ENCODE peak calls at places on chromosomes 1 and 21, in six cellular contexts. V is GM23248; T is WTC11; C is mucosa of gallbladder; I is activated naive CD8-positive, alpha-beta T cell treated with anti-CD3 and anti-CD28 coated beads, Interleukin-2, amount 50 U/mL, for 24 hours; H is stimulated activated CD8-positive, alpha-beta memory T cell treated with anti-CD3 and anti-CD28 coated beads, Interleukin-7, amount 100 ng/mL, for 1 hour. R is an unnamed sample.

GRCh38 chr1:154745286-154745731 is 124.8 kb downstream of the KCNN3 start:
- DNase-seq in V (no peak), T (no peak), C (peak), I (peak), H (no peak), R (no peak)

GRCh38 chr1:112501810-112502641 is 6.7 kb upstream of the WNT2B start:
- DNase-seq in V (peak), T (peak), C (peak), I (peak), H (no peak), R (peak)

GRCh38 chr1:98306517-98307089 is 354.9 kb upstream of the SNX7 start:
- DNase-seq in V (no peak), T (no peak), C (no peak), I (no peak), H (no peak), R (no peak)

GRCh38 chr1:17561252-17561558 is 21.7 kb downstream of the ARHGEF10L start:
- DNase-seq in V (peak), T (no peak), C (no peak), I (no peak), H (no peak), R (no peak)

GRCh38 chr1:164801791-164802572 is 243.0 kb downstream of the PBX1 start:
- DNase-seq in V (no peak), T (no peak), C (no peak), I (no peak), H (no peak), R (no peak)

GRCh38 chr1:192010406-192010805 is 147.9 kb upstream of the RGS18 start:
- DNase-seq in V (no peak), T (no peak), C (no peak), I (no peak), H (no peak), R (no peak)

GRCh38 chr1:18868354-18868753 is 8.9 kb upstream of the TAS1R2 start:
- DNase-seq in V (no peak), T (no peak), C (no peak), I (no peak), H (no peak), R (no peak)

GRCh38 chr1:84756455-84757082 is 66.3 kb upstream of the SSX2IP start:
- DNase-seq in V (peak), T (no peak), C (no peak), I (no peak), H (no peak), R (no peak)

GRCh38 chr1:25571522-25571970 is 28.1 kb downstream of the LDLRAP1 start:
- DNase-seq in V (no peak), T (no peak), C (no peak), I (no peak), H (no peak), R (no peak)

GRCh38 chr1:206752481-206752880 is 18.1 kb upstream of the IL19 start:
- DNase-seq in V (no peak), T (no peak), C (no peak), I (no peak), H (no peak), R (no peak)

GRCh38 chr21:27719226-27719625 is 752.3 kb upstream of the ADAMTS5 start:
- DNase-seq in V (no peak), T (no peak), C (no peak), I (no peak), H (no peak), R (no peak)

GRCh38 chr21:24148461-24148860 is 1458.8 kb downstream of the MRPL39 start:
- DNase-seq in V (no peak), T (no peak), C (no peak), I (no peak), H (no peak), R (no peak)

GRCh38 chr1:85328713-85329376 is 52.4 kb upstream of the BCL10 start:
- DNase-seq in V (peak), T (no peak), C (peak), I (no peak), H (no peak), R (no peak)

GRCh38 chr1:223832637-223832943 is 13.2 kb downstream of the TP53BP2 start:
- DNase-seq in V (peak), T (no peak), C (no peak), I (peak), H (no peak), R (no peak)

GRCh38 chr1:12180315-12180714 is 13.5 kb downstream of the TNFRSF1B start:
- DNase-seq in V (no peak), T (no peak), C (peak), I (no peak), H (no peak), R (no peak)

GRCh38 chr1:89622895-89623294 is 10.0 kb upstream of the LRRC8C start:
- DNase-seq in V (no peak), T (no peak), C (no peak), I (no peak), H (no peak), R (no peak)

GRCh38 chr1:240189386-240189989 is 97.8 kb downstream of the FMN2 start:
- DNase-seq in V (peak), T (peak), C (peak), I (peak), H (no peak), R (no peak)

GRCh38 chr1:203281033-203281432 is 24.3 kb upstream of the BTG2 start:
- DNase-seq in V (peak), T (no peak), C (no peak), I (no peak), H (no peak), R (no peak)

GRCh38 chr1:156146006-156146748 is 7.2 kb upstream of the SEMA4A start:
- DNase-seq in V (peak), T (no peak), C (peak), I (peak), H (no peak), R (no peak)

GRCh38 chr1:151905070-151905442 is 4.3 kb downstream of the THEM4 start:
- DNase-seq in V (no peak), T (no peak), C (no peak), I (peak), H (peak), R (no peak)

GRCh38 chr1:209456878-209457277 is 126.6 kb upstream of the CAMK1G start:
- DNase-seq in V (peak), T (no peak), C (no peak), I (no peak), H (no peak), R (no peak)

GRCh38 chr1:16905112-16905855 is 9.5 kb downstream of the RNU1-2 start:
- DNase-seq in V (peak), T (no peak), C (no peak), I (peak), H (no peak), R (peak)

GRCh38 chr1:210234254-210234747 is 1.7 kb downstream of the SERTAD4 start:
- DNase-seq in V (no peak), T (peak), C (no peak), I (no peak), H (no peak), R (no peak)

GRCh38 chr1:217718873-217719272 is 87.7 kb downstream of the SPATA17 start:
- DNase-seq in V (peak), T (no peak), C (no peak), I (no peak), H (no peak), R (no peak)

GRCh38 chr21:31870472-31870871 is 2.3 kb upstream of the HUNK start:
- DNase-seq in V (no peak), T (no peak), C (no peak), I (no peak), H (no peak), R (no peak)

GRCh38 chr1:5620997-5621396 is 371.2 kb downstream of the NPHP4 start:
- DNase-seq in V (peak), T (peak), C (peak), I (no peak), H (no peak), R (no peak)

GRCh38 chr1:240030236-240030635 is 61.4 kb upstream of the FMN2 start:
- DNase-seq in V (no peak), T (no peak), C (no peak), I (no peak), H (no peak), R (no peak)

GRCh38 chr1:41217441-41217840 is 24.7 kb downstream of the SCMH1 start:
- DNase-seq in V (no peak), T (no peak), C (no peak), I (no peak), H (no peak), R (no peak)

GRCh38 chr1:93056214-93056613 is 22.9 kb upstream of the MTF2 start:
- DNase-seq in V (peak), T (peak), C (no peak), I (no peak), H (no peak), R (no peak)

GRCh38 chr21:36909901-36910561 is 56.4 kb downstream of the HLCS start:
- DNase-seq in V (peak), T (no peak), C (no peak), I (no peak), H (no peak), R (no peak)

GRCh38 chr1:190001187-190001586 is 476.5 kb downstream of the BRINP3 start:
- DNase-seq in V (no peak), T (no peak), C (no peak), I (no peak), H (no peak), R (no peak)

GRCh38 chr1:31725777-31726535 is 22.1 kb upstream of the COL16A1 start:
- DNase-seq in V (no peak), T (no peak), C (no peak), I (no peak), H (no peak), R (no peak)

GRCh38 chr21:42056996-42057689 is 14.0 kb upstream of the UMODL1 start:
- DNase-seq in V (peak), T (no peak), C (peak), I (no peak), H (no peak), R (no peak)

GRCh38 chr1:119285482-119285881 is 83.1 kb upstream of the HAO2 start:
- DNase-seq in V (peak), T (no peak), C (no peak), I (no peak), H (no peak), R (no peak)

R was measured in omental fat pad.